ENCODE peak calls at places on chromosomes 1 and 21, in nine cellular contexts. N is HFF-Myc, H is left ventricle myocardium inferior, M is T47D, B is T follicular helper cell, Y is psoas muscle, U is HEK293T, O is DMS153, A is posterior cingulate gyrus. F is an unnamed sample.

GRCh38 chr1:47257224-47257623 is 25.2 kb upstream of the TAL1 start:
- DNase-seq in N (no peak), H (no peak), M (no peak), B (no peak), Y (no peak), U (no peak), O (no peak), A (no peak), F (no peak)

GRCh38 chr1:214709241-214709640 is 106.2 kb downstream of the CENPF start:
- DNase-seq in N (no peak), H (no peak), M (peak), B (no peak), Y (no peak), U (no peak), O (no peak), A (no peak), F (no peak)

GRCh38 chr1:18642278-18643095 is 11.8 kb downstream of the PAX7 start:
- DNase-seq in N (no peak), H (no peak), M (no peak), B (no peak), Y (no peak), U (no peak), O (no peak), A (no peak), F (no peak)

GRCh38 chr1:21607549-21608529 is 61.3 kb downstream of the RAP1GAP start:
- DNase-seq in N (peak), H (peak), M (peak), B (peak), Y (peak), U (peak), O (no peak), A (no peak), F (peak)

GRCh38 chr1:156608981-156609380 is 7.7 kb upstream of the GPATCH4 start:
- DNase-seq in N (no peak), H (no peak), M (peak), B (peak), Y (no peak), U (peak), O (peak), A (no peak), F (peak)

GRCh38 chr1:241482761-241483250 is 36.7 kb downstream of the FH start:
- DNase-seq in N (no peak), H (no peak), M (no peak), B (no peak), Y (no peak), U (no peak), O (no peak), A (no peak), F (peak)

GRCh38 chr1:62184291-62184690 is 10.4 kb upstream of the L1TD1 start:
- DNase-seq in N (no peak), H (no peak), M (no peak), B (no peak), Y (no peak), U (no peak), O (no peak), A (no peak), F (no peak)

GRCh38 chr1:199700551-199700950 is 327.0 kb upstream of the NR5A2 start:
- DNase-seq in N (no peak), H (no peak), M (no peak), B (no peak), Y (no peak), U (no peak), O (no peak), A (no peak), F (no peak)

GRCh38 chr1:53547321-53547720 is 88.1 kb downstream of the DMRTB1 start:
- DNase-seq in N (no peak), H (no peak), M (no peak), B (no peak), Y (no peak), U (no peak), O (no peak), A (peak), F (no peak)

GRCh38 chr1:220013497-220013896 is 32.8 kb downstream of the EPRS1 start:
- DNase-seq in N (no peak), H (no peak), M (no peak), B (no peak), Y (no peak), U (no peak), O (no peak), A (no peak), F (peak)

GRCh38 chr1:228702433-228702832 is 32.8 kb upstream of the RHOU start:
- DNase-seq in N (no peak), H (no peak), M (no peak), B (no peak), Y (no peak), U (no peak), O (no peak), A (no peak), F (no peak)

GRCh38 chr1:44072204-44072603 is 40.9 kb upstream of the SLC6A9 start:
- DNase-seq in N (peak), H (no peak), M (no peak), B (no peak), Y (no peak), U (no peak), O (no peak), A (no peak), F (peak)

GRCh38 chr1:221274373-221274772 is 395.1 kb downstream of the HLX start:
- DNase-seq in N (no peak), H (no peak), M (no peak), B (no peak), Y (no peak), U (no peak), O (peak), A (no peak), F (no peak)

GRCh38 chr21:45019076-45019886 is 55.1 kb upstream of the ADARB1 start:
- DNase-seq in N (no peak), H (peak), M (no peak), B (no peak), Y (peak), U (no peak), O (no peak), A (no peak), F (no peak)

GRCh38 chr1:42723511-42723910 is 16.5 kb downstream of the CLDN19 start:
- DNase-seq in N (no peak), H (no peak), M (no peak), B (no peak), Y (no peak), U (no peak), O (no peak), A (no peak), F (no peak)